ENCODE peak calls at places on chromosome 6, in four cellular contexts. S, F, I and K are unnamed samples.

GRCh38 chr6:38337819-38338465 is 301.8 kb downstream of the BTBD9 start:
- DNase-seq in S (peak; percentile 75), F (no peak), I (no peak), K (no peak)

GRCh38 chr6:79559706-79560105 is 22.5 kb upstream of the LCA5 start:
- DNase-seq in S (no peak), F (no peak), I (no peak), K (no peak)

GRCh38 chr6:66662721-66663120 is 955.7 kb upstream of the EYS start:
- DNase-seq in S (no peak), F (no peak), I (no peak), K (no peak)

GRCh38 chr6:166626177-166627038 is 643 bp downstream of the RPS6KA2 start:
- DNase-seq in S (peak; percentile 50), F (no peak), I (peak; percentile 28), K (peak; percentile 40)

GRCh38 chr6:37182736-37183590 is 13.0 kb downstream of the PIM1 start:
- DNase-seq in S (no peak), F (peak; percentile 92), I (no peak), K (peak; percentile 88)

GRCh38 chr6:169445661-169446581 is 192.3 kb upstream of the THBS2 start:
- DNase-seq in S (no peak), F (no peak), I (no peak), K (no peak)

GRCh38 chr6:116461563-116462507 is 660 bp downstream of the CALHM6 start:
- DNase-seq in S (no peak), F (peak; percentile 72), I (no peak), K (peak; percentile 72)

GRCh38 chr6:136323431-136324112 is 33.9 kb upstream of the BCLAF1 start:
- DNase-seq in S (no peak), F (no peak), I (no peak), K (no peak)

GRCh38 chr6:159110013-159110412 is 59.2 kb upstream of the FNDC1 start:
- DNase-seq in S (peak; percentile 39), F (peak; percentile 54), I (no peak), K (peak; percentile 52)

GRCh38 chr6:113493991-113494390 is 363.2 kb upstream of the MARCKS start:
- DNase-seq in S (peak; percentile 87), F (no peak), I (peak; percentile 30), K (no peak)

GRCh38 chr6:163777379-163777686 is 362.8 kb downstream of the QKI start:
- DNase-seq in S (no peak), F (no peak), I (no peak), K (no peak)

GRCh38 chr6:26258199-26258977 is 106.6 kb upstream of the BTN3A2 start:
- DNase-seq in S (peak; percentile 21), F (no peak), I (no peak), K (no peak)
- TF ChIP-seq CTCF in S (peak; percentile 36), F (peak; percentile 20), I (peak; percentile 12), K (peak; percentile 18)

GRCh38 chr6:88238065-88238464 is 71.9 kb upstream of the CNR1 start:
- DNase-seq in S (peak; percentile 39), F (no peak), I (no peak), K (peak; percentile 4)
- TF ChIP-seq CTCF in S (peak; percentile 64), F (peak; percentile 27), I (peak; percentile 40), K (peak; percentile 15)

GRCh38 chr6:144920391-144920983 is 635.4 kb downstream of the UTRN start:
- DNase-seq in S (no peak), F (no peak), I (no peak), K (no peak)
- TF ChIP-seq CTCF in S (no peak), F (no peak), I (no peak), K (no peak)

GRCh38 chr6:53290547-53291510 is 57.9 kb downstream of the ELOVL5 start:
- DNase-seq in S (no peak), F (no peak), I (no peak), K (peak; percentile 7)
- TF ChIP-seq CTCF in S (peak; percentile 13), F (no peak), I (no peak), K (no peak)

GRCh38 chr6:108145639-108146038 is 20.2 kb upstream of the NR2E1 start:
- DNase-seq in S (no peak), F (no peak), I (no peak), K (no peak)
- TF ChIP-seq CTCF in S (no peak), F (peak; percentile 22), I (no peak), K (no peak)

DNA sequence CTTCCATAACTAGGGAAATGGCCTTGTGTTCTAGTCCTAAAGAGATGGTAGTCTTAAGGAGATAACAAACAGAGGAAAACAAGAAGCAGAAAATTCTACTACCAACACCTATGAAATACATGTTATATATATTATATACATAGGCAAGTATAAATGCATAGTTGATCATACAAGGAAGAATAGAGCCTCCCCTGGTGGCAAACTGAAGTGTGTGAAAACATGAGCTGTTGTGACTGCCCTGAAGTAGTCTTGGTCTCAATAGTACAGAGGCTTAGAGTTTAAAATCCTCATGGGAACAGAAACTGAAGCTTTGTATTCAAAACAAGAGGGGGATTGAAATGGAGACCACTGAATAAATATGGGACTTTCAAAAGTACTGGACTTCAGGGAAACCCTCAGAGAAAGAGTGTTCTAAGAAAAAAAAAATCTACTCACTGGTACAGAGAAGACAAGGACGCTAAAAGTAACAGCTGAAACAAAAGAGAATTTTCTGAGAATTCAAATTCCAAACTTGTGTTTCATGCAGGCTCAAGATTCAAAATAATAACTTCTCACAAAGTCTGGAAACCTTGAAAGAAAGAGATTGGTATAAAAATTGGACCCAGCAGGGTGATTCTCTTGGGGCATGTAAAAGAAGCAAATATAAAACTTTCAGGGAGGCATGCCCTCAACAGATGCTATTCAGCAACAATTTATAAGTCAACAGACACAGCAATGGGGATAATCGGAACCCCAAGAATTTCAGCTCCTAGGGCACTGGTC is 59.7 kb upstream of the SAMD3 start:
- DNase-seq in S (peak; percentile 49), F (no peak), I (no peak), K (peak; percentile 52)
- TF ChIP-seq CTCF in S (peak; percentile 60), F (no peak), I (peak; percentile 48), K (peak; percentile 52)

DNA sequence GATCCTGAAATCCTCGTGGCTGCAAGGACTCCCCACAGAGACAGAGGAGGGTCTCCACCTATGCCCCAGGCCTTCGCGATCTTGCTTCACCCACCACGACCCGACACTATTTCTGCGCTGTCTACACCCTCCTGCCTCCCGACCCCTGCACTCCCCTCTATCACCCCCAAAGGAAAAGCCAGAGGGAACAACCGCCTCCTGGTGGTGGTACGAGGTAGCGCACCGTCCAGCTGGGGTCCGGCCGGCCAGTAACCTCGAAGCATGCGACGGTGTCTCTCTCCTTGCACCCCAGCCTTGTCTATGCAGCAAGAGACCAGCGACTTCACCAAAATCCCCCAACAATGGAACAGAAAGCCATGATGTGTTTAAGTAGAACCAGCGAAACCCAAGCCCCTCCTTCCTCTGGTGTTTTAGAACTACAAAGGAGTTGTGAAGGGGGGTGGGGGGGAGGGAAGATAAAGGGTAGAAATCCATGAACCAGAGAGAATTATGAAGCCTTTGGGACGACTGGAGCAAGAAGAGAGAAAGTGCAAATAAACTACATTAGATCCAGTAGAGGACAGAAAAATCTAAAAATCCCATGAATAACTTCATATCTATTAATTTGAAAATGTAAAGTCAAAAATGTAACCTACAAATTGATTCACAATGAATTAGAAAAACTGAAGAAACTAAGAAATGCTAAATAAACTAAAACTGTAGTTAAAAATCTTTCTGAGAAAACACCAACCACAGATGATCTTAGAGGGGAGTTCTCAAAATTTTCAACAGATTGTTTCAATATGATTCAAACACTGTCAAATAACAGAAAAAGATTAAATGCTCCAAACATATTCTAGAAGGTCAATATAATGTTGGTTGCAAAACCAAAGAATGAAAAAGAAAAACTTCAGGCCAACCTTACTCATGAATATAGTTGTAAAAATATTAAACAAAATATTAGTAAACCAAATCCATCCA is 168.0 kb downstream of the CDK19 start:
- DNase-seq in S (no peak), F (no peak), I (no peak), K (no peak)
- TF ChIP-seq CTCF in S (peak; percentile 29), F (peak; percentile 60), I (peak; percentile 10), K (peak; percentile 65)

GRCh38 chr6:31870385-31870921 is 7.8 kb upstream of the NEU1 start:
- DNase-seq in S (peak; percentile 4), F (no peak), I (no peak), K (no peak)
- TF ChIP-seq CTCF in S (no peak), F (peak; percentile 47), I (no peak), K (no peak)

GRCh38 chr6:12844284-12845223 is 128.0 kb downstream of the PHACTR1 start:
- DNase-seq in S (peak; percentile 29), F (no peak), I (peak; percentile 21), K (no peak)
- TF ChIP-seq CTCF in S (peak; percentile 62), F (peak; percentile 67), I (peak; percentile 56), K (peak; percentile 45)

GRCh38 chr6:98769546-98769945 is 64.8 kb upstream of the POU3F2 start:
- DNase-seq in S (peak; percentile 54), F (peak; percentile 6), I (peak; percentile 27), K (peak; percentile 44)
- TF ChIP-seq CTCF in S (peak; percentile 46), F (peak; percentile 28), I (peak; percentile 61), K (no peak)